ENCODE peak calls at places on chromosomes 13 and 19, in five cellular contexts. N is hippocampal formation; F is RWPE1; Z is GM23338; H is activated T-cell treated with anti-CD3 and anti-CD28 coated beads, Interleukin-2, amount 50 U/mL, for 1 hour. R is an unnamed sample.

GRCh38 chr13:97932006-97932405 is 21.5 kb upstream of the IPO5 start:
- DNase-seq in Z (no peak), N (no peak), H (no peak), F (no peak), R (no peak)

GRCh38 chr19:6694147-6694815 is 24.3 kb upstream of the TNFSF14 start:
- DNase-seq in N (no peak), Z (peak), F (no peak), H (no peak), R (no peak)

GRCh38 chr19:37932985-37933953 is 26.3 kb downstream of the SIPA1L3 start:
- DNase-seq in H (no peak), F (peak), N (no peak), Z (no peak), R (peak)

GRCh38 chr19:33441277-33441699 is 67.8 kb downstream of the CEBPG start:
- DNase-seq in H (no peak), N (no peak), Z (no peak), F (no peak), R (peak)

GRCh38 chr13:83940742-83941141 is 58.5 kb upstream of the SLITRK1 start:
- DNase-seq in H (no peak), F (peak), N (no peak), Z (no peak), R (no peak)

GRCh38 chr19:33064117-33064777 is 441 bp downstream of the RHPN2 start:
- DNase-seq in H (peak), F (peak), Z (peak), N (no peak), R (no peak)

GRCh38 chr19:17081672-17082630 is 6.4 kb downstream of the MYO9B start:
- DNase-seq in N (no peak), F (no peak), H (no peak), Z (no peak), R (peak)

GRCh38 chr13:110520431-110521295 is 40.9 kb downstream of the RAB20 start:
- DNase-seq in H (no peak), Z (no peak), F (no peak), N (peak), R (peak)

GRCh38 chr13:74289130-74289529 is 154.9 kb upstream of the KLF12 start:
- DNase-seq in Z (no peak), F (no peak), N (no peak), H (no peak), R (no peak)

GRCh38 chr13:51249767-51250741 is 27.9 kb downstream of the FAM124A start:
- DNase-seq in F (peak), Z (peak), N (peak), H (no peak), R (no peak)

GRCh38 chr13:74930402-74931165 is 551.4 kb downstream of the TBC1D4 start:
- DNase-seq in H (no peak), F (peak), N (no peak), Z (no peak), R (no peak)

GRCh38 chr13:59024434-59024833 is 1139.3 kb downstream of the DIAPH3 start:
- DNase-seq in Z (no peak), H (no peak), N (no peak), F (peak), R (no peak)

GRCh38 chr19:48443262-48443661 is 2.5 kb upstream of the GRWD1 start:
- DNase-seq in Z (peak), N (no peak), H (peak), F (peak), R (no peak)

GRCh38 chr19:48842744-48843162 is 6.5 kb upstream of the HSD17B14 start:
- DNase-seq in H (peak), N (peak), Z (peak), F (peak), R (no peak)

GRCh38 chr13:24502567-24503375 is 9.8 kb downstream of the PARP4 start:
- DNase-seq in N (no peak), F (peak), H (no peak), Z (no peak), R (peak)

GRCh38 chr19:54128441-54128725 is 9.2 kb upstream of the CNOT3 start:
- DNase-seq in Z (no peak), H (no peak), N (no peak), F (no peak), R (no peak)

GRCh38 chr19:9850235-9850959 is 15.3 kb downstream of the PIN1 start:
- DNase-seq in N (no peak), Z (peak), F (no peak), H (no peak), R (no peak)

GRCh38 chr13:20689291-20689690 is 14.2 kb upstream of the IL17D start:
- DNase-seq in N (no peak), F (no peak), Z (no peak), H (no peak), R (no peak)

GRCh38 chr19:5530701-5531100 is 37.1 kb downstream of the TINCR start:
- DNase-seq in Z (no peak), N (no peak), F (no peak), H (no peak), R (no peak)

GRCh38 chr19:3801412-3802096 is 15.4 kb upstream of the MATK start:
- DNase-seq in N (peak), H (peak), Z (peak), F (peak), R (peak)

GRCh38 chr19:14369399-14370168 is 11.7 kb upstream of the ADGRE5 start:
- DNase-seq in F (no peak), N (no peak), H (peak), Z (no peak), R (no peak)

GRCh38 chr13:51803422-51804294 is at the start of gene DHRS12:
- DNase-seq in F (peak), N (peak), Z (peak), H (peak), R (peak)

GRCh38 chr13:109212630-109213029 is 573.8 kb downstream of the IRS2 start:
- DNase-seq in H (no peak), F (no peak), N (no peak), Z (no peak), R (no peak)

GRCh38 chr13:21015284-21015683 is 46.1 kb downstream of the LATS2 start:
- DNase-seq in Z (no peak), H (no peak), F (no peak), N (no peak), R (no peak)

GRCh38 chr13:23202383-23202782 is 21.6 kb downstream of the SGCG start:
- DNase-seq in N (no peak), H (no peak), F (no peak), Z (no peak), R (no peak)

GRCh38 chr13:24340608-24340955 is 31.2 kb downstream of the C1QTNF9 start:
- DNase-seq in H (no peak), Z (no peak), F (no peak), N (no peak), R (no peak)

GRCh38 chr19:15283141-15283885 is 49.0 kb downstream of the BRD4 start:
- DNase-seq in N (no peak), H (no peak), Z (no peak), F (no peak), R (no peak)

GRCh38 chr13:39559838-39560237 is 43.2 kb downstream of the LHFPL6 start:
- DNase-seq in H (no peak), Z (no peak), N (peak), F (no peak), R (no peak)

GRCh38 chr19:4571305-4571917 is 11.9 kb upstream of the SEMA6B start:
- DNase-seq in H (no peak), Z (no peak), N (no peak), F (no peak), R (no peak)

GRCh38 chr13:48596128-48596429 is 57.6 kb upstream of the CYSLTR2 start:
- DNase-seq in Z (no peak), H (no peak), N (no peak), F (no peak), R (no peak)

GRCh38 chr13:108227651-108228272 is 9.6 kb downstream of the ABHD13 start:
- DNase-seq in H (no peak), F (peak), N (peak), Z (peak), R (no peak)

GRCh38 chr13:111166882-111167281 is 51.8 kb downstream of the ARHGEF7 start:
- DNase-seq in H (no peak), F (no peak), Z (no peak), N (no peak), R (no peak)

GRCh38 chr13:101267656-101268055 is 148.7 kb downstream of the NALCN start:
- DNase-seq in H (no peak), Z (no peak), F (peak), N (no peak), R (no peak)

GRCh38 chr19:49845433-49845832 is 5.5 kb upstream of the PTOV1 start:
- DNase-seq in F (no peak), H (no peak), Z (no peak), N (no peak), R (no peak)

GRCh38 chr13:40247845-40248244 is 418.6 kb downstream of the FOXO1 start:
- DNase-seq in F (no peak), Z (no peak), H (no peak), N (no peak), R (no peak)

GRCh38 chr13:105311094-105311493 is 1224.4 kb downstream of the EFNB2 start:
- DNase-seq in H (no peak), F (no peak), N (no peak), Z (no peak), R (no peak)

R was measured in left ventricle myocardium inferior.